ENCODE peak calls at places on chromosomes 16 and 17, in five cellular contexts. A, K, C, V and R are unnamed samples.

GRCh38 chr17:55245986-55246385 is 18.8 kb upstream of the HLF start:
- DNase-seq in A (no peak), V (no peak), K (no peak), C (no peak), R (no peak)

GRCh38 chr17:76772842-76773521 is 35.1 kb downstream of the MFSD11 start:
- DNase-seq in A (no peak), V (peak), C (peak), K (peak), R (no peak)

GRCh38 chr16:54411555-54411954 is 125.0 kb upstream of the IRX3 start:
- DNase-seq in V (no peak), C (no peak), K (no peak), A (no peak), R (no peak)

GRCh38 chr16:84450176-84450865 is 54.1 kb downstream of the MEAK7 start:
- DNase-seq in K (no peak), A (no peak), V (no peak), C (no peak), R (no peak)

GRCh38 chr16:84507011-84507982 is 2.8 kb upstream of the MEAK7 start:
- DNase-seq in K (peak), A (peak), C (no peak), V (no peak), R (no peak)

GRCh38 chr16:57802635-57803412 is 533 bp upstream of the KIFC3 start:
- DNase-seq in K (no peak), C (no peak), A (no peak), V (peak), R (no peak)

GRCh38 chr16:87956169-87956770 is 5.0 kb downstream of the BANP start:
- DNase-seq in K (peak), V (no peak), C (peak), A (peak), R (peak)

GRCh38 chr17:68057531-68057952 is 22.0 kb downstream of the KPNA2 start:
- DNase-seq in C (peak), A (no peak), V (peak), K (peak), R (no peak)

GRCh38 chr17:4365628-4366311 is 705 bp downstream of the UBE2G1 start:
- DNase-seq in A (peak), V (peak), C (peak), K (no peak), R (no peak)

GRCh38 chr17:31060814-31061550 is 33.8 kb upstream of the NF1 start:
- DNase-seq in A (no peak), K (no peak), C (no peak), V (no peak), R (no peak)

GRCh38 chr16:3101841-3102470 is 2.9 kb upstream of the ZSCAN10 start:
- DNase-seq in A (peak), C (peak), V (no peak), K (no peak), R (peak)

GRCh38 chr16:3099395-3099731 is 269 bp upstream of the ZSCAN10 start:
- DNase-seq in C (no peak), A (no peak), V (no peak), K (no peak), R (no peak)

GRCh38 chr16:3099732-3100499 is 822 bp upstream of the ZSCAN10 start:
- DNase-seq in A (peak), C (peak), V (peak), K (peak), R (peak)

GRCh38 chr16:3098459-3099394 is at the start of gene ZSCAN10:
- DNase-seq in V (no peak), K (no peak), C (no peak), A (peak), R (no peak)

DNA sequence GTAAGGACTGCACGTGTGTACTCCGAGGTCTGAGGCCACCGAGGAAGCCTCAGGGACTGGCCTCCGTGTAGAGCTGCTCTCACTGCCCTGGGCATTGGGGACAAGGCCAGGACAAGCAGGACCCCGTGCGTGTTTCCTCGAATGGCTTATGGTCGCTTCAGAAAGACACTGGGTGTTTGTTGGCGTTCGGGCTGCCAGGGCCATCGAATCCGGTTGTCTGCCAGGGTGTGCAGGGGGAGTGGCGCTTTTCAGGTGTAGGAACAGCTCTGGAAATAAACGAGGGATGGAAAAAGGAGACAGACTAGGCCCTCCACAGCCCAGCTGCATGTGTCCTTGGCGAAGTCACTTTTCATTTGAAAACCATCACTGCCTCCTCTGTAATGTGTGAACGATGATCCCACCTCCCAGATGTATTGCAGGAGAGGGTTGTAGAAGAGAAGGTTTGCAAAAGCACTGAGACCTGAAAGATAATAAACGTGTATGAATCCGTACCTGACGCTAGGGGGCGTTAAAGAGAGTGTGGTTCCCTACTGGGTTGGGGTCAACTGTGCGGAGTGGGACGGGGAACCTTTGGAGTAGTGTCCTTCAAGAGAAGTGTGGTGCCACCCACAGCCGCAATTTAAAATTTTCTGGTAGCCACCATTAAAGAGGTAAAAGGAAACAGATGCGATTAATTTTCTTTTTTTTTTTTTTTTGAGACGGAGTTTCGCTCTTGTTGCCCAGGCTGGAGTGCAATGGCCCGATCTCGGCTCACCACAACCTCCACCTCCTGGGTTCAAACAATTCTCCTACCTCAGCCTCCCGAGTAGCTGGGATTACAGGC is 2.1 kb upstream of the ZSCAN10 start:
- DNase-seq in A (peak), V (peak), K (peak), C (peak), R (peak)
- H3K4me3 ChIP-seq in A (peak), V (no peak), K (peak), C (no peak), R (no peak)

DNA sequence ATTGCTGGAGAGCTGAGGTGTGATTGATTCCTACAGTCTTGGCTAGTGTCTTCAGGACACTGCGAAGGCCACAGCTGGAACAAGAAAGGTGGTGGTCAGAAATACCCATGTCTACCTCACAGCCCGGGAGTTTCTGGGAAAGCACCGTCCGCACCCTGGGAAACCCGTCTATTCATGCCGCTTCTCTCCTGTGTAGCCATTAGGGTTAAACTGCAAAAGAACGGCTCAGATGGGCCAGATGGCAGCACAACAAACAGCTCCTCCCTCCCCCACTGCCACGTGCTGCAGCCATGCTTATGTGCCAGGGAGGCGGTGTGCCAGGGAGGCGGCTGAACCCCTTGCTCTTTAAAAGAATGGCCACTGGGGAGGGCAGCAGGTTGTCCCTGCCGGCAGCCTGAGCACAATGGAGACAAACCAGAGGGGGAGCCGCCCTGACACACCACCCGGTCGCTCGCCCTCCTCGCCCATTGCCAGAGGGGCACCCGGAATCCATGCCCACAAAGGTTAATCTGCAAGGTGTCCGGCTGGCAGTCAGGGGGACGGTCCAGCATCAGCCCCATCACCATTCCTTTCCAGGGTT is 65.2 kb downstream of the CYTH1 start:
- DNase-seq in C (peak), V (peak), A (peak), K (no peak), R (no peak)
- H3K4me3 ChIP-seq in C (peak), V (peak), A (peak), K (peak), R (no peak)

DNA sequence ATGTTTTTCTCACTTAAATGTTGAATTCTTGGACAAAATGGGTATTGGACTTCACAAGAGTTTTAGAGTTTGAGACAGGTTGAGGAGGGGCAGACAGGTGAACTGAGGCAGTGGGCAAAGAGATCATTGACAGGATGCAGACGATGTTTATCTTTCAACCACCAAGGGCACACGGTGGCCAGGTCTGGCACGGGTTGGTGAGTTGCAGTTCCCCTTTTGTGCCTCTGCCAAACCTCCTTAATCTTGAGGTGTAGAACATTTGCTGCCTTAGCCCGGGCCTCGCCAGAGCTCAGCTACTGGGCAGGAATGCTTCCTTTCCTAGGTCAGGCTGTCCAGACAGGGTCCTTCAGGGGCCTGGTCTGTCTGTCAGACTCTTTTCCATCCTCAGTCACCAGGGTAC is 567.4 kb upstream of the SOX9 start:
- DNase-seq in C (no peak), A (no peak), K (no peak), V (no peak), R (no peak)
- H3K4me3 ChIP-seq in C (no peak), A (no peak), K (no peak), V (no peak), R (no peak)

GRCh38 chr16:69131167-69131748 is 1.1 kb downstream of the CHTF8 start:
- DNase-seq in C (peak), K (no peak), V (peak), A (peak), R (peak)

GRCh38 chr16:69127966-69128510 is 4.3 kb downstream of the CHTF8 start:
- DNase-seq in K (no peak), V (no peak), C (no peak), A (no peak), R (no peak)

GRCh38 chr16:69132424-69133252 is at the start of the genes CHTF8 and UTP4:
- DNase-seq in V (peak), K (peak), A (peak), C (peak), R (peak)

GRCh38 chr16:69131749-69132423 is 502 bp downstream of the CHTF8 start:
- DNase-seq in K (peak), A (no peak), V (peak), C (peak), R (peak)

DNA sequence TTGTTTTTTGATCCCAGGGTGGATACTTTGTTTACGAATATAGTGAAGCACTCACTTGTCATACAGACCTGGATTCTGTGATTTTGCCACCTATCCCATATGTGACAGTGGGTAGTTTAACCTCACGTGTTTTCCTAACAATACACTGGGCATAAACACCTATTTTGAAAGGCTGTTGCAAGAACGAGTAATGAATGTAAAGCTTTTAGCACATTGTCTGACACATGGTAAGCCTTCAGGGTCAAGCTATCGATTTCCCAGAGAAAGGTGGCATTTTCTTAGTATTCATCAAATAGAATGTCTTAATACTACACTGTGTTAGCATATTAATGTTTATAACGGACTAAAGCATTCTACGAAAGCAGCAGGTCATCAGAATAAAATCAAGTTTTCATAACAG is 1.9 kb downstream of the CHTF8 start:
- DNase-seq in V (no peak), A (no peak), K (no peak), C (no peak), R (no peak)
- H3K4me3 ChIP-seq in V (no peak), A (no peak), K (no peak), C (no peak), R (no peak)

GRCh38 chr17:1256699-1257098 is 13.5 kb upstream of the BHLHA9 start:
- DNase-seq in V (no peak), K (no peak), A (no peak), C (no peak), R (no peak)

GRCh38 chr17:1264196-1264595 is 6.0 kb upstream of the BHLHA9 start:
- DNase-seq in C (no peak), V (no peak), A (no peak), K (no peak), R (no peak)

GRCh38 chr17:1260762-1261161 is 9.5 kb upstream of the BHLHA9 start:
- DNase-seq in V (no peak), K (no peak), C (no peak), A (no peak), R (no peak)

GRCh38 chr17:1255041-1255440 is 15.2 kb upstream of the BHLHA9 start:
- DNase-seq in A (no peak), V (no peak), C (no peak), K (no peak), R (no peak)

DNA sequence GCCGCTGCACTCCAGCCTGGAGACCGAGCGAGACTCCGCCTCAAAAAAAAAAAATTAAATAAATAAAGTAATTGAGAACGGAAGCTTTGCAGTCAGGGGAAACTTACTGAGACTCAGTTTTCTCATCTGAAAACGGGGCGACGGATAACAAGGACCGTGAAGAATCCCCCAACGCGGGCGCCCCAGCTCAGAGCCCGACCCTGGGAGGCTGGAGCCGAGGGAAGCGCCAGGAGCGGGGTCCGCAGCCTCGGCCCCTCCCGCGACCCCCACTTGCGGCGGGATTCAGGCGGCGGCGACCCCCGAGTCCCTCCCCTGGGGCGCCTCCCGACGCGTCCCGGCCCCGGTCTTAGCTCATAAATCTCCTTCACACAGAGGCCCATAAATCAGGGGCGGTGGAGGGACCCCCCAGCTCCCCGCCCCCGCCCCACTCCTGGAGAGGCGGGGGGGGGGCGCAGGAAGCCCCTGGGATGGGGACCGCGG is 10.3 kb upstream of the BHLHA9 start:
- DNase-seq in V (no peak), C (no peak), A (no peak), K (no peak), R (no peak)
- H3K4me3 ChIP-seq in V (peak), C (peak), A (peak), K (no peak), R (no peak)

GRCh38 chr17:27245230-27245696 is 48.7 kb upstream of the WSB1 start:
- DNase-seq in V (peak), C (peak), A (peak), K (peak), R (peak)

GRCh38 chr17:27244019-27244418 is 49.9 kb upstream of the WSB1 start:
- DNase-seq in K (no peak), A (no peak), C (no peak), V (no peak), R (peak)

GRCh38 chr17:27242951-27243350 is 51.0 kb upstream of the WSB1 start:
- DNase-seq in V (no peak), C (no peak), A (no peak), K (no peak), R (no peak)

GRCh38 chr17:27246537-27246936 is 47.4 kb upstream of the WSB1 start:
- DNase-seq in A (no peak), V (no peak), C (no peak), K (no peak), R (no peak)

DNA sequence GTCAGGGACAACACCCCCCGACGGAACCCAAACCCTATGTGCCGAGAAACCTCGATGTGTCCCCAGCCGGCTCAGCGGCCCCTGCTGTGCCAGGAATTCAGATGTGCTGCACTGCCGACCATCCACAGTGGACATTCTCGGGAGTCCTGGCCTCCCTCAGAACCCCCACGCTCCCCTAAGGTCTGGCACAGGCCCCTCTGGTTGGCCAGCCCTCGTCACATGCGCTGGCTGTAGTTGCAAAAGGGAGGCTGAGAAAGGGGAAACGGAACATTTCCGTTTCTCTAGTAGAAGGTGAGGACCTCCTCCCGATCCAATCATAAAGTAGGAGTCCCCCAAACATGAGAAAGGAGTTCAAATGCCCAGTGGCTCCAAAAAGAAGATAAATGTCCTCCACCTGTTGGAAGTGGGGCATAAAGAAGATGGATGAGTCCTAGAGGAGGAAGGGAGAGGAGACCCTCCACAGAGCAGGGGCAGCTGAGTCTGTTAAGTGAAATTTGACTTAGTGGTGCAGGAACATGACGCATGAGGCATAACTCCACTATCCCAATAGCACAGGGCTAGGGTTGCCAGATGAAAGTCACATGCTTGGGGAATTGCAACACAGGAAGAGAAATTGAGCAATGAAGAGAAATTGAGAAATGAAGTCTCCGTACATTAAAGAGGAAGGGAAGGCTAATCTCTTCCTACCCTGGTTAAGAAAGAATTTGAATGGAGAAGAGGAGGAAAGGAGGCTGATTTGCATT is 49.3 kb upstream of the WSB1 start:
- DNase-seq in C (peak), A (peak), K (no peak), V (peak), R (peak)
- H3K4me3 ChIP-seq in C (no peak), A (no peak), K (no peak), V (no peak), R (peak)

GRCh38 chr17:40664582-40665333 is at the start of gene KRT222:
- DNase-seq in C (no peak), V (no peak), A (no peak), K (no peak), R (no peak)
- H3K4me3 ChIP-seq in C (no peak), V (peak), A (peak), K (no peak), R (no peak)

DNA sequence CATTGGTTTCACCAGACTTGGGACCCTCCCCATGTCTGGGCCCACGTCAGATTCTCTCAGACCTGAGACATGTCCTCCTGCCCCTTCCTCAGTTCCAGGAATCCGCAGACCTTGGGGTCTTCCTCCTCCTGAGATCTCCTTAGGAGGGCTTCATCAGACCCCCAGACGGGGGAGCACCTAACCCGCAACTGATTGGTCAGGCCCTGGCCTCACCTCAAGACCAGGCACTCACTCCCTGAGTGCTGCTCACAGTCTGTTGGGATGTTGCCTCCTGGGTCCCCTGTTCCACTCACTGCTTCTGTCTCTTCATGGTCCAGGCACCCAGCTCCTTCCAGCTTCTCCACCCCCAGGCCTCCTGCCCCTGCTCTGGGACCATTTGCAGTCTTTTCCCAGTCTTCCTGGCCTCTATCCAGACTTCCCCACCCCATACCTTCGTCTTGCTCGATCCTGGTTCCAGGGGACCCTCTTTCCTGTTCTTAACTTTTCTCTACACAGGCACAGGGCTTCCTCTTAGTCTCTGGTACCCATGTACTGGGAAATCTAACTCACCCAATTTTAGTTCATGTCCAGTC is 1.2 kb downstream of the GID4 start:
- DNase-seq in V (no peak), A (peak), K (no peak), C (no peak), R (no peak)
- H3K4me3 ChIP-seq in V (peak), A (peak), K (peak), C (peak), R (peak)

DNA sequence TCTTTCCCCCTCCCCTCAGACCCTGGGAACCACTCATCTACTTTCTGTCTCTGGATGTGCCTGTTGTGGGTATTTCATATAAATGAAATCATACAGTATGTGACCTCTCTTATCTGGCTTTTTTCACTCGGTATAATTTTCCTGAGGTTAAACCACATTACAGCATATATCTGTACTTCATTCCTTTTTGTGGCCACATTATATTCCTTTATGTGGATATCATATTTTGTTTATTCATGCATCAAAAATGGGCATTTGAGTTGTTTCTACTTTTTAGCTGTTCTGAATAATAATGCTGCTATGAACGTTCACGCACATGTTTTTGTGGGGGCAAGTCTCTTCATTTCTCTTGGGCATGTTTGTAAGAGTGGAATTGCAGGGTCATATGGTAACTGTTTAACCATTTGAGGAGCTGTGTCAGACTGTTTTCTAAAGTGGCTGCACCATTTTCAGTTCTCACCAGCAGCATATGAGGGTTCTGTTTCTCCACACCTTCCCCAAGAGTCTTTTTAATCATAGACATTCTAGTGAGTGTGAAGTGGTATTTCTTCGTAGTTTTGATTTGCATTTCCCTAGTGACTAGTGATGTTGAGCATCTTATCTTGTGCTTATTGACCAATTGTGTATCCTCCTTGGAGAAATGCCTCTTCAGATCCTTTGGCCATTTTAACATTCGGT is 3.8 kb downstream of the SNX29 start:
- DNase-seq in K (no peak), V (no peak), A (no peak), C (no peak), R (no peak)
- H3K4me3 ChIP-seq in K (no peak), V (no peak), A (no peak), C (no peak), R (no peak)